ENCODE peak calls at places on chromosomes 6 and 20, in six cellular contexts. F is transverse colon; G is EL; S is stimulated activated CD4-positive, alpha-beta T cell treated with anti-CD3 and anti-CD28 coated beads, TNF-alpha, amount 100 ng/mL, for 48 hours; O is colonic mucosa; V is hepatocyte. H is an unnamed sample.

GRCh38 chr6:106512048-106512957 is 117.0 kb downstream of the RTN4IP1 start:
- DNase-seq in O (peak), F (peak), V (peak), S (peak), G (peak), H (peak)

GRCh38 chr6:107419747-107420146 is 39.6 kb downstream of the PDSS2 start:
- DNase-seq in O (no peak), F (no peak), S (no peak), G (no peak), V (no peak), H (no peak)

GRCh38 chr6:27133281-27134227 is 113.9 kb upstream of the PRSS16 start:
- DNase-seq in G (peak), F (peak), O (peak), V (peak), S (peak), H (peak)

GRCh38 chr6:1314617-1315016 is 2.7 kb downstream of the FOXQ1 start:
- DNase-seq in V (no peak), F (no peak), S (no peak), G (no peak), O (no peak), H (no peak)

GRCh38 chr20:35618372-35619131 is 2.9 kb downstream of the SPAG4 start:
- DNase-seq in S (no peak), G (peak), O (peak), V (no peak), F (no peak), H (no peak)

GRCh38 chr20:20454850-20455627 is 87.1 kb downstream of the INSM1 start:
- DNase-seq in G (no peak), V (no peak), O (no peak), F (no peak), S (no peak), H (no peak)

GRCh38 chr6:118902731-118903130 is 8.8 kb downstream of the ASF1A start:
- DNase-seq in O (no peak), F (no peak), V (no peak), S (no peak), G (no peak), H (no peak)

GRCh38 chr6:41538556-41539182 is 7.5 kb upstream of the FOXP4 start:
- DNase-seq in S (no peak), O (no peak), F (no peak), V (no peak), G (peak), H (peak)

GRCh38 chr20:63896136-63896890 is 1.4 kb downstream of the DNAJC5 start:
- DNase-seq in G (peak), O (peak), V (peak), F (peak), S (no peak), H (no peak)

GRCh38 chr20:64145458-64146300 is 18.6 kb upstream of the MYT1 start:
- DNase-seq in S (no peak), O (no peak), G (no peak), V (no peak), F (no peak), H (no peak)

GRCh38 chr6:168035661-168036616 is 38.5 kb downstream of the KIF25 start:
- DNase-seq in F (peak), V (peak), S (no peak), O (peak), G (peak), H (no peak)

GRCh38 chr20:31806564-31807355 is 12.4 kb upstream of the MYLK2 start:
- DNase-seq in F (no peak), G (no peak), V (no peak), O (no peak), S (no peak), H (no peak)

GRCh38 chr6:143465546-143465945 is 14.9 kb downstream of the PEX3 start:
- DNase-seq in V (no peak), G (no peak), S (no peak), O (no peak), F (no peak), H (no peak)

H was measured in kidney glomerular epithelial cell.